ENCODE peak calls at places on chromosomes 3 and 15, in six cellular contexts. One of them, this sample, is unnamed.

GRCh38 chr3:126267169-126267975 is 87.0 kb upstream of the ALDH1L1 start:
- DNase-seq in right atrium auricular region: peak; percentile 93
- DNase-seq in GM23248: peak; percentile 90
- DNase-seq in tibial nerve: peak; percentile 75
- DNase-seq in HCT116: peak; percentile 35
- DNase-seq in tibial artery: peak; percentile 96
- DNase-seq in this sample: peak; percentile 94

GRCh38 chr3:156957715-156958114 is 131.6 kb downstream of the LEKR1 start:
- DNase-seq in right atrium auricular region: no peak
- DNase-seq in GM23248: no peak
- DNase-seq in tibial nerve: no peak
- DNase-seq in HCT116: no peak
- DNase-seq in tibial artery: no peak
- DNase-seq in this sample: no peak

GRCh38 chr3:56054827-56055226 is 413.4 kb downstream of the ERC2 start:
- DNase-seq in right atrium auricular region: no peak
- DNase-seq in GM23248: no peak
- DNase-seq in tibial nerve: no peak
- DNase-seq in HCT116: no peak
- DNase-seq in tibial artery: no peak
- DNase-seq in this sample: no peak

GRCh38 chr15:100623301-100623700 is 20.9 kb downstream of the ASB7 start:
- DNase-seq in right atrium auricular region: no peak
- DNase-seq in GM23248: peak; percentile 47
- DNase-seq in tibial nerve: no peak
- DNase-seq in HCT116: no peak
- DNase-seq in tibial artery: no peak
- DNase-seq in this sample: no peak

GRCh38 chr3:48684480-48685143 is 1.1 kb downstream of the NCKIPSD start:
- DNase-seq in right atrium auricular region: peak; percentile 81
- DNase-seq in GM23248: peak; percentile 55
- DNase-seq in tibial nerve: no peak
- DNase-seq in HCT116: no peak
- DNase-seq in tibial artery: peak; percentile 76
- DNase-seq in this sample: peak; percentile 86

GRCh38 chr3:50226888-50227389 is 9.1 kb upstream of the GNAI2 start:
- DNase-seq in right atrium auricular region: no peak
- DNase-seq in GM23248: peak; percentile 78
- DNase-seq in tibial nerve: peak; percentile 51
- DNase-seq in HCT116: peak; percentile 33
- DNase-seq in tibial artery: peak; percentile 76
- DNase-seq in this sample: peak; percentile 86

GRCh38 chr3:46861293-46861995 is 1.8 kb downstream of the MYL3 start:
- DNase-seq in right atrium auricular region: no peak
- DNase-seq in GM23248: no peak
- DNase-seq in tibial nerve: no peak
- DNase-seq in HCT116: no peak
- DNase-seq in tibial artery: peak; percentile 58
- DNase-seq in this sample: peak; percentile 51

GRCh38 chr3:192133271-192133670 is 594.1 kb downstream of the FGF12 start:
- DNase-seq in right atrium auricular region: no peak
- DNase-seq in GM23248: peak; percentile 1
- DNase-seq in tibial nerve: no peak
- DNase-seq in HCT116: no peak
- DNase-seq in tibial artery: no peak
- DNase-seq in this sample: no peak

GRCh38 chr3:69442771-69443197 is 56.9 kb upstream of the FRMD4B start:
- DNase-seq in right atrium auricular region: no peak
- DNase-seq in GM23248: no peak
- DNase-seq in tibial nerve: no peak
- DNase-seq in HCT116: no peak
- DNase-seq in tibial artery: no peak
- DNase-seq in this sample: no peak

GRCh38 chr15:92624401-92624991 is 31.1 kb downstream of the FAM174B start:
- DNase-seq in right atrium auricular region: no peak
- DNase-seq in GM23248: peak; percentile 50
- DNase-seq in tibial nerve: peak; percentile 25
- DNase-seq in HCT116: no peak
- DNase-seq in tibial artery: no peak
- DNase-seq in this sample: no peak

GRCh38 chr15:39976291-39977274 is 42.7 kb downstream of the EIF2AK4 start:
- DNase-seq in right atrium auricular region: peak; percentile 70
- DNase-seq in GM23248: peak; percentile 87
- DNase-seq in tibial nerve: peak; percentile 40
- DNase-seq in HCT116: no peak
- DNase-seq in tibial artery: peak; percentile 79
- DNase-seq in this sample: peak; percentile 86

GRCh38 chr3:125042725-125043406 is 12.9 kb downstream of the HEG1 start:
- DNase-seq in right atrium auricular region: peak; percentile 82
- DNase-seq in GM23248: peak; percentile 72
- DNase-seq in tibial nerve: peak; percentile 44
- DNase-seq in HCT116: no peak
- DNase-seq in tibial artery: peak; percentile 86
- DNase-seq in this sample: no peak

GRCh38 chr3:32413845-32414526 is 22.3 kb downstream of the CMTM7 start:
- DNase-seq in right atrium auricular region: no peak
- DNase-seq in GM23248: no peak
- DNase-seq in tibial nerve: no peak
- DNase-seq in HCT116: no peak
- DNase-seq in tibial artery: no peak
- DNase-seq in this sample: no peak

GRCh38 chr3:120567370-120568197 is 28.6 kb upstream of the NDUFB4 start:
- DNase-seq in right atrium auricular region: no peak
- DNase-seq in GM23248: peak; percentile 68
- DNase-seq in tibial nerve: peak; percentile 58
- DNase-seq in HCT116: no peak
- DNase-seq in tibial artery: no peak
- DNase-seq in this sample: no peak

GRCh38 chr3:21531909-21532308 is 219.1 kb downstream of the ZNF385D start:
- DNase-seq in right atrium auricular region: no peak
- DNase-seq in GM23248: no peak
- DNase-seq in tibial nerve: no peak
- DNase-seq in HCT116: no peak
- DNase-seq in tibial artery: no peak
- DNase-seq in this sample: no peak

GRCh38 chr3:161395613-161396012 is 24.3 kb upstream of the SPTSSB start:
- DNase-seq in right atrium auricular region: no peak
- DNase-seq in GM23248: no peak
- DNase-seq in tibial nerve: no peak
- DNase-seq in HCT116: no peak
- DNase-seq in tibial artery: no peak
- DNase-seq in this sample: no peak

GRCh38 chr3:30341851-30342250 is 264.6 kb upstream of the TGFBR2 start:
- DNase-seq in right atrium auricular region: no peak
- DNase-seq in GM23248: peak; percentile 57
- DNase-seq in tibial nerve: no peak
- DNase-seq in HCT116: no peak
- DNase-seq in tibial artery: no peak
- DNase-seq in this sample: no peak

GRCh38 chr15:68809517-68809916 is 11.2 kb downstream of the ANP32A start:
- DNase-seq in right atrium auricular region: peak; percentile 23
- DNase-seq in GM23248: no peak
- DNase-seq in tibial nerve: no peak
- DNase-seq in HCT116: no peak
- DNase-seq in tibial artery: no peak
- DNase-seq in this sample: no peak

GRCh38 chr15:68806220-68807105 is 14.2 kb downstream of the ANP32A start:
- DNase-seq in right atrium auricular region: no peak
- DNase-seq in GM23248: no peak
- DNase-seq in tibial nerve: no peak
- DNase-seq in HCT116: no peak
- DNase-seq in tibial artery: no peak
- DNase-seq in this sample: no peak

GRCh38 chr15:68808770-68809169 is 11.9 kb downstream of the ANP32A start:
- DNase-seq in right atrium auricular region: peak; percentile 44
- DNase-seq in GM23248: no peak
- DNase-seq in tibial nerve: no peak
- DNase-seq in HCT116: no peak
- DNase-seq in tibial artery: no peak
- DNase-seq in this sample: no peak

GRCh38 chr15:68808091-68808490 is 12.6 kb downstream of the ANP32A start:
- DNase-seq in right atrium auricular region: peak; percentile 53
- DNase-seq in GM23248: peak; percentile 16
- DNase-seq in tibial nerve: no peak
- DNase-seq in HCT116: no peak
- DNase-seq in tibial artery: no peak
- DNase-seq in this sample: no peak

DNA sequence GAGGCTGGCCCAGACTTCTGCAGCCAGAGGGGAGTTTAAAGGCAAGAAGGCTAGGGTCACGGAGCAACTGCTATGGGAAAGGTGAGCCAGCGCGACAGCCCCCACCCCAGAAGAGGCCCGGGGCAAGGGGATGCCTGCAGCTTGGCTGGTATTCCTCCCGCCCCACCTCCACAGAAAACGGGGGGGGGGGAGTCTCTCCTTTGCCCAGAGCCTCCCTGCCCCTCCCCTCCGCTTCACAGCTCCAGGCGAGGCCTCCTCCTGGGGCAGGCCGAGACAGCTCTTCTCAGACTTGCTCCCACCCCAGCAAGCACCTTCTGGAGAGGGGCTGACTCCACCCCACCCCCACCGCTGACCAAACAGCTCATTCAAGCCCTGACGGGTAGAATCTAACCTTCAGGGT is 13.4 kb downstream of the ANP32A start:
- DNase-seq in right atrium auricular region: no peak
- DNase-seq in GM23248: no peak
- DNase-seq in tibial nerve: no peak
- DNase-seq in HCT116: no peak
- DNase-seq in tibial artery: no peak
- DNase-seq in this sample: no peak
- H3K4me1 ChIP-seq in right atrium auricular region: peaks cover 76% of the 10 kb centered on the region
- H3K4me1 ChIP-seq in GM23248: peaks cover 6% of the 10 kb centered on the region
- H3K4me1 ChIP-seq in tibial nerve: peaks cover 1% of the 10 kb centered on the region
- H3K4me1 ChIP-seq in HCT116: no peaks in the 10 kb centered on the region
- H3K4me1 ChIP-seq in tibial artery: peaks cover 33% of the 10 kb centered on the region
- H3K4me1 ChIP-seq in this sample: peaks cover 11% of the 10 kb centered on the region

GRCh38 chr15:47870956-47871625 is 153.8 kb downstream of the SEMA6D start:
- DNase-seq in right atrium auricular region: no peak
- DNase-seq in GM23248: peak; percentile 30
- DNase-seq in tibial nerve: no peak
- DNase-seq in HCT116: no peak
- DNase-seq in tibial artery: no peak
- DNase-seq in this sample: no peak
- H3K9me3 ChIP-seq in right atrium auricular region: peaks cover 1% of the 10 kb centered on the region
- H3K9me3 ChIP-seq in GM23248: no peaks in the 10 kb centered on the region
- H3K9me3 ChIP-seq in tibial nerve: peaks cover 3% of the 10 kb centered on the region
- H3K9me3 ChIP-seq in HCT116: peaks cover 41% of the 10 kb centered on the region
- H3K9me3 ChIP-seq in tibial artery: peaks cover 7% of the 10 kb centered on the region
- H3K9me3 ChIP-seq in this sample: no peaks in the 10 kb centered on the region

GRCh38 chr3:143185401-143185800 is 65.8 kb downstream of the CHST2 start:
- DNase-seq in right atrium auricular region: no peak
- DNase-seq in GM23248: no peak
- DNase-seq in tibial nerve: no peak
- DNase-seq in HCT116: no peak
- DNase-seq in tibial artery: no peak
- DNase-seq in this sample: no peak
- H3K4me3 ChIP-seq in right atrium auricular region: no peak overlapping the region
- H3K4me3 ChIP-seq in GM23248: no peak overlapping the region
- H3K4me3 ChIP-seq in tibial nerve: no peak overlapping the region
- H3K4me3 ChIP-seq in HCT116: no peak overlapping the region
- H3K4me3 ChIP-seq in tibial artery: no peak overlapping the region
- H3K4me3 ChIP-seq in this sample: no peak overlapping the region

DNA sequence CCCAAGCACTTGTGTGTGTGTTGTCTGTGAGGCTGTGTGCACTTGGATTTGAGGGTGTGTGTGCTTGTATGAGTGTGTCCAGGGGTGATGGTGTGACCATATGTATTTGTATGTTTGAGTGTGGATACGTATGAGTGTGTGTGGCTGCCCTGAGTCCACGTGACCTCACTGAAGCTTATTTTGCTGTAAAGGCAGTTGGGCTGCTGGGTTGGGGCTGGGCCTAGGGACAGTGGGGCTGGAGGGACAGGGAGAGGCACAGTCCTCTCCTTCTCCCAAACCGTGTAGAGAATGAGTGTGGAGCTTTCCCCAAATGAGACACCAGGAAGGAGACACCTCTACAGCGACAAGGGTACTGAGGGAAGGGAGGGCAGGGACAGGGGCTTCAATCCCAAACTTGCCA is 163.4 kb upstream of the TLE3 start:
- DNase-seq in right atrium auricular region: no peak
- DNase-seq in GM23248: no peak
- DNase-seq in tibial nerve: no peak
- DNase-seq in HCT116: no peak
- DNase-seq in tibial artery: no peak
- DNase-seq in this sample: peak; percentile 37
- H3K4me1 ChIP-seq in right atrium auricular region: peaks cover 51% of the 10 kb centered on the region
- H3K4me1 ChIP-seq in GM23248: peaks cover 5% of the 10 kb centered on the region
- H3K4me1 ChIP-seq in tibial nerve: peaks cover 39% of the 10 kb centered on the region
- H3K4me1 ChIP-seq in HCT116: no peaks in the 10 kb centered on the region
- H3K4me1 ChIP-seq in tibial artery: peaks cover 26% of the 10 kb centered on the region
- H3K4me1 ChIP-seq in this sample: peaks cover 16% of the 10 kb centered on the region